ENCODE peak calls at places on chromosomes 12 and 14, in five cellular contexts. One of them, this sample, is unnamed.

GRCh38 chr12:46390881-46391280 is 18.3 kb upstream of the SLC38A2 start:
- DNase-seq in HCT116: no peak
- DNase-seq in K562: no peak
- DNase-seq in H1: no peak
- DNase-seq in GM12878: no peak
- DNase-seq in this sample: no peak

GRCh38 chr14:106024983-106025604 is 498.7 kb downstream of the TMEM121 start:
- DNase-seq in HCT116: no peak
- DNase-seq in K562: no peak
- DNase-seq in H1: no peak
- DNase-seq in GM12878: no peak
- DNase-seq in this sample: no peak

GRCh38 chr14:99677231-99677891 is 6.7 kb upstream of the CYP46A1 start:
- DNase-seq in HCT116: no peak
- DNase-seq in K562: no peak
- DNase-seq in H1: no peak
- DNase-seq in GM12878: no peak
- DNase-seq in this sample: no peak

GRCh38 chr12:97758102-97758501 is 295.5 kb downstream of the RMST start:
- DNase-seq in HCT116: no peak
- DNase-seq in K562: no peak
- DNase-seq in H1: no peak
- DNase-seq in GM12878: no peak
- DNase-seq in this sample: no peak

GRCh38 chr12:62700091-62700490 is 233.5 kb downstream of the MON2 start:
- DNase-seq in HCT116: no peak
- DNase-seq in K562: no peak
- DNase-seq in H1: no peak
- DNase-seq in GM12878: no peak
- DNase-seq in this sample: no peak

GRCh38 chr12:45987339-45987726 is 3.0 kb downstream of the SCAF11 start:
- DNase-seq in HCT116: no peak
- DNase-seq in K562: no peak
- DNase-seq in H1: no peak
- DNase-seq in GM12878: no peak
- DNase-seq in this sample: no peak

GRCh38 chr12:3216726-3217682 is 139.8 kb downstream of the TSPAN9 start:
- DNase-seq in HCT116: peak
- DNase-seq in K562: no peak
- DNase-seq in H1: no peak
- DNase-seq in GM12878: no peak
- DNase-seq in this sample: no peak

GRCh38 chr12:56713345-56713744 is 11.8 kb downstream of the NACA start:
- DNase-seq in HCT116: no peak
- DNase-seq in K562: no peak
- DNase-seq in H1: no peak
- DNase-seq in GM12878: no peak
- DNase-seq in this sample: no peak

GRCh38 chr12:4743046-4743445 is 22.8 kb downstream of the GALNT8 start:
- DNase-seq in HCT116: no peak
- DNase-seq in K562: no peak
- DNase-seq in H1: no peak
- DNase-seq in GM12878: no peak
- DNase-seq in this sample: no peak

GRCh38 chr12:91432755-91433154 is 250.1 kb upstream of the DCN start:
- DNase-seq in HCT116: no peak
- DNase-seq in K562: no peak
- DNase-seq in H1: no peak
- DNase-seq in GM12878: no peak
- DNase-seq in this sample: no peak

GRCh38 chr12:91434081-91434480 is 251.5 kb upstream of the DCN start:
- DNase-seq in HCT116: no peak
- DNase-seq in K562: no peak
- DNase-seq in H1: no peak
- DNase-seq in GM12878: no peak
- DNase-seq in this sample: no peak

GRCh38 chr12:91432079-91432478 is 249.5 kb upstream of the DCN start:
- DNase-seq in HCT116: no peak
- DNase-seq in K562: no peak
- DNase-seq in H1: no peak
- DNase-seq in GM12878: no peak
- DNase-seq in this sample: no peak
- TF ChIP-seq JUND in HCT116: no peak
- TF ChIP-seq JUND in K562: no peak
- TF ChIP-seq JUND in H1: no peak
- TF ChIP-seq JUND in GM12878: no peak
- TF ChIP-seq JUND in this sample: no peak

GRCh38 chr12:17928708-17929366 is 161.2 kb downstream of the RERGL start:
- DNase-seq in HCT116: peak
- DNase-seq in K562: no peak
- DNase-seq in H1: peak
- DNase-seq in GM12878: no peak
- DNase-seq in this sample: peak
- TF ChIP-seq JUND in HCT116: peak
- TF ChIP-seq JUND in K562: no peak
- TF ChIP-seq JUND in H1: no peak
- TF ChIP-seq JUND in GM12878: no peak
- TF ChIP-seq JUND in this sample: peak

GRCh38 chr12:92518071-92518470 is 184.7 kb upstream of the PLEKHG7 start:
- DNase-seq in HCT116: no peak
- DNase-seq in K562: no peak
- DNase-seq in H1: no peak
- DNase-seq in GM12878: no peak
- DNase-seq in this sample: no peak
- TF ChIP-seq JUND in HCT116: no peak
- TF ChIP-seq JUND in K562: no peak
- TF ChIP-seq JUND in H1: no peak
- TF ChIP-seq JUND in GM12878: no peak
- TF ChIP-seq JUND in this sample: no peak

GRCh38 chr12:20438307-20438779 is 70.0 kb downstream of the PDE3A start:
- DNase-seq in HCT116: no peak
- DNase-seq in K562: no peak
- DNase-seq in H1: no peak
- DNase-seq in GM12878: no peak
- DNase-seq in this sample: no peak
- TF ChIP-seq JUND in HCT116: no peak
- TF ChIP-seq JUND in K562: no peak
- TF ChIP-seq JUND in H1: no peak
- TF ChIP-seq JUND in GM12878: no peak
- TF ChIP-seq JUND in this sample: no peak

This sample was measured in T47D.